ENCODE peak calls at places on chromosome 9, in five cellular contexts. One of them, this sample, is unnamed.

GRCh38 chr9:93636667-93637066 is 60.3 kb downstream of the PHF2 start:
- DNase-seq in HepG2: no peak
- DNase-seq in cardiac fibroblast: no peak
- DNase-seq in spleen: no peak
- DNase-seq in progenitor cell of endocrine pancreas: no peak
- DNase-seq in this sample: no peak

GRCh38 chr9:69195019-69195418 is 20.9 kb downstream of the TJP2 start:
- DNase-seq in progenitor cell of endocrine pancreas: no peak
- DNase-seq in spleen: no peak
- DNase-seq in HepG2: no peak
- DNase-seq in cardiac fibroblast: no peak
- DNase-seq in this sample: no peak

GRCh38 chr9:115694014-115694413 is 459.6 kb upstream of the PAPPA start:
- DNase-seq in HepG2: peak; percentile 11
- DNase-seq in progenitor cell of endocrine pancreas: no peak
- DNase-seq in cardiac fibroblast: peak; percentile 96
- DNase-seq in spleen: no peak
- DNase-seq in this sample: peak; percentile 23

GRCh38 chr9:89434636-89435314 is 63.1 kb downstream of the SEMA4D start:
- DNase-seq in HepG2: no peak
- DNase-seq in progenitor cell of endocrine pancreas: no peak
- DNase-seq in spleen: peak; percentile 42
- DNase-seq in cardiac fibroblast: no peak
- DNase-seq in this sample: no peak

GRCh38 chr9:33172256-33172678 is 5.1 kb upstream of the B4GALT1 start:
- DNase-seq in cardiac fibroblast: peak; percentile 92
- DNase-seq in progenitor cell of endocrine pancreas: no peak
- DNase-seq in HepG2: peak; percentile 79
- DNase-seq in spleen: no peak
- DNase-seq in this sample: no peak

GRCh38 chr9:92807757-92808725 is 43.4 kb upstream of the BICD2 start:
- DNase-seq in HepG2: no peak
- DNase-seq in progenitor cell of endocrine pancreas: no peak
- DNase-seq in spleen: peak; percentile 76
- DNase-seq in cardiac fibroblast: no peak
- DNase-seq in this sample: no peak

GRCh38 chr9:114029311-114030170 is 48.6 kb downstream of the AMBP start:
- DNase-seq in cardiac fibroblast: no peak
- DNase-seq in HepG2: no peak
- DNase-seq in progenitor cell of endocrine pancreas: no peak
- DNase-seq in spleen: peak; percentile 45
- DNase-seq in this sample: no peak

GRCh38 chr9:77291714-77292113 is 114.4 kb downstream of the VPS13A start:
- DNase-seq in progenitor cell of endocrine pancreas: no peak
- DNase-seq in HepG2: peak; percentile 9
- DNase-seq in spleen: no peak
- DNase-seq in cardiac fibroblast: peak; percentile 31
- DNase-seq in this sample: peak; percentile 17

GRCh38 chr9:133163559-133164208 is at the start of gene GBGT1:
- DNase-seq in spleen: peak; percentile 93
- DNase-seq in cardiac fibroblast: peak; percentile 36
- DNase-seq in HepG2: no peak
- DNase-seq in progenitor cell of endocrine pancreas: peak; percentile 34
- DNase-seq in this sample: peak; percentile 76